ENCODE peak calls at places on chromosomes 2 and 18, in five cellular contexts. T is tibial nerve, D is psoas muscle, Y is upper lobe of right lung, S is adrenal gland. A is an unnamed sample.

GRCh38 chr2:234873828-234874173 is 78.0 kb upstream of the SH3BP4 start:
- DNase-seq in T (no peak), D (peak; percentile 52), Y (no peak), S (no peak), A (no peak)

GRCh38 chr18:58005036-58005435 is 39.0 kb upstream of the NEDD4L start:
- DNase-seq in T (no peak), D (no peak), Y (no peak), S (no peak), A (no peak)

GRCh38 chr2:214107731-214108130 is 303.1 kb upstream of the VWC2L start:
- DNase-seq in T (no peak), D (no peak), Y (no peak), S (no peak), A (no peak)

GRCh38 chr18:79962311-79962710 is 2.1 kb upstream of the HSBP1L1 start:
- DNase-seq in T (no peak), D (no peak), Y (peak; percentile 87), S (no peak), A (no peak)

GRCh38 chr2:184597571-184597980 is 753 bp upstream of the ZNF804A start:
- DNase-seq in T (no peak), D (no peak), Y (no peak), S (no peak), A (no peak)

GRCh38 chr2:180077295-180077906 is 70.3 kb upstream of the CWC22 start:
- DNase-seq in T (no peak), D (no peak), Y (no peak), S (no peak), A (no peak)

GRCh38 chr2:182448371-182448770 is 21.5 kb upstream of the PDE1A start:
- DNase-seq in T (no peak), D (no peak), Y (no peak), S (no peak), A (no peak)

GRCh38 chr2:239159476-239159911 is 241.3 kb downstream of the HDAC4 start:
- DNase-seq in T (no peak), D (peak; percentile 11), Y (peak; percentile 42), S (peak; percentile 14), A (no peak)

GRCh38 chr2:133837441-133838090 is 269.3 kb upstream of the NCKAP5 start:
- DNase-seq in T (no peak), D (no peak), Y (no peak), S (no peak), A (no peak)

GRCh38 chr2:219020604-219021365 is 20.5 kb downstream of the CFAP65 start:
- DNase-seq in T (no peak), D (no peak), Y (no peak), S (no peak), A (no peak)

GRCh38 chr18:36095936-36096519 is 28.7 kb upstream of the RPRD1A start:
- DNase-seq in T (no peak), D (no peak), Y (no peak), S (no peak), A (no peak)

GRCh38 chr2:134491796-134492441 is 226.9 kb downstream of the TMEM163 start:
- DNase-seq in T (no peak), D (no peak), Y (no peak), S (no peak), A (no peak)

GRCh38 chr2:25618676-25619075 is 54.7 kb downstream of the DTNB start:
- DNase-seq in T (no peak), D (no peak), Y (no peak), S (no peak), A (no peak)

GRCh38 chr2:136238552-136239346 is 120.8 kb upstream of the CXCR4 start:
- DNase-seq in T (no peak), D (no peak), Y (no peak), S (no peak), A (peak; percentile 39)

GRCh38 chr18:48859311-48860275 is 91.2 kb downstream of the SMAD7 start:
- DNase-seq in T (no peak), D (peak; percentile 42), Y (peak; percentile 66), S (peak; percentile 79), A (no peak)

GRCh38 chr18:34600118-34600517 is 110.0 kb upstream of the DTNA start:
- DNase-seq in T (no peak), D (no peak), Y (no peak), S (no peak), A (no peak)

GRCh38 chr18:77101410-77102245 is 31.0 kb downstream of the MBP start:
- DNase-seq in T (peak; percentile 75), D (peak; percentile 92), Y (peak; percentile 85), S (peak; percentile 44), A (peak; percentile 23)

GRCh38 chr2:86487062-86487461 is 45.9 kb downstream of the KDM3A start:
- DNase-seq in T (no peak), D (no peak), Y (no peak), S (no peak), A (no peak)

GRCh38 chr18:8984131-8984670 is 118.3 kb upstream of the NDUFV2 start:
- DNase-seq in T (no peak), D (no peak), Y (no peak), S (no peak), A (no peak)

GRCh38 chr18:57691363-57691762 is 69.7 kb upstream of the NARS1 start:
- DNase-seq in T (no peak), D (no peak), Y (no peak), S (no peak), A (no peak)

GRCh38 chr2:109663721-109664120 is 49.6 kb downstream of the SOWAHC start:
- DNase-seq in T (no peak), D (peak; percentile 44), Y (no peak), S (no peak), A (no peak)

GRCh38 chr18:48635806-48636205 is 97.0 kb downstream of the CTIF start:
- DNase-seq in T (no peak), D (no peak), Y (peak; percentile 23), S (no peak), A (no peak)

GRCh38 chr2:81266106-81266505 is 961.6 kb upstream of the LRRTM1 start:
- DNase-seq in T (no peak), D (no peak), Y (no peak), S (no peak), A (no peak)

GRCh38 chr18:48468151-48468550 is 59.0 kb upstream of the ZBTB7C start:
- DNase-seq in T (no peak), D (no peak), Y (no peak), S (no peak), A (no peak)

GRCh38 chr2:208266641-208267335 is 733 bp downstream of the PIKFYVE start:
- DNase-seq in T (no peak), D (no peak), Y (no peak), S (no peak), A (no peak)

GRCh38 chr2:215460682-215461081 is 24.8 kb upstream of the FN1 start:
- DNase-seq in T (no peak), D (no peak), Y (no peak), S (no peak), A (no peak)

GRCh38 chr2:143686585-143687164 is 557.5 kb downstream of the ARHGAP15 start:
- DNase-seq in T (no peak), D (no peak), Y (no peak), S (no peak), A (no peak)

GRCh38 chr2:219049282-219049681 is 8.0 kb upstream of the CFAP65 start:
- DNase-seq in T (no peak), D (no peak), Y (no peak), S (no peak), A (no peak)

GRCh38 chr18:9417081-9417841 is 58.1 kb upstream of the RALBP1 start:
- DNase-seq in T (no peak), D (peak; percentile 39), Y (no peak), S (no peak), A (no peak)

GRCh38 chr2:186641807-186642321 is 52.0 kb upstream of the FAM171B start:
- DNase-seq in T (no peak), D (no peak), Y (no peak), S (peak; percentile 57), A (peak; percentile 17)

DNA sequence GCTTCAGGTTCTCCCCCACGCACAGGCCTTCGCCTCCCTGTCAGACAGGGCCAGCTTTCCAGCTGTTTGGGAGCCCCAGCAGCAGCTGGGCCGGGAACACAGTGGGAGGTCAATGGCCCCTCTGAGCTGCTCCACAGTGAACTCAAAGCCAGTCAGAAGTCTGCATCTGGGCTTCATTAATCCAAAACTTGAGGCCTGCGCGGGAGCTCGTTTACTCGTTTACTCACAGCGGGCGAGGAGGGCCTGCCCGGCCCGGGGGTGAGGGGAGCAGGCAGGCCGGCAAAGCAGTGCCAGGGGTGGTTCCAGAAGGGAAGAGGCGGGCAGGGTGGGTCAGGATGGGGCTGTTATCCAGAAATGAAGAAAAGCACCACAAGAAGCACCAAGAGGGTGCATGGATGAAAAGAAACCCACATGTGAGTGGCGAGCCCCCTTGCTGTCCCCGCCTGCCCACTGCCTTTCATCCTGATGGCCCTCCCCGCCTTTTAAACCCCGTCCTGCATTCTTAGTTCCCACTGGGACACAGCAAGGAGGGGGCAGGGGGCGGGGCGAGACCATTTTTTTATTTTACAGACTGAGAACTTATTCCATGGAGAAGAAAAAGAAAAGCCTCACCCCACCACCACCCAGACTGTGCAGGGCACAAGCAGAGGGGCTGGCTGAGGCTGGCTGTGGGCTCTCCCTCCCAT is 37.0 kb upstream of the SEMA4C start:
- DNase-seq in T (peak; percentile 62), D (peak; percentile 51), Y (no peak), S (no peak), A (no peak)
- H3K4me3 ChIP-seq in T (peak overlapping the region; percentile 43), D (peak overlapping the region; percentile 28), Y (peak overlapping the region; percentile 12), S (no peak overlapping the region), A (no peak overlapping the region)

GRCh38 chr2:157440404-157441071 is 3.4 kb downstream of the CYTIP start:
- DNase-seq in T (no peak), D (no peak), Y (no peak), S (no peak), A (no peak)
- H3K27ac ChIP-seq in T (no peak overlapping the region), D (no peak overlapping the region), Y (peak overlapping the region; percentile 86), S (no peak overlapping the region), A (peak overlapping the region; percentile 84)

GRCh38 chr2:158491072-158491471 is 34.3 kb downstream of the PKP4 start:
- DNase-seq in T (no peak), D (no peak), Y (no peak), S (no peak), A (no peak)

GRCh38 chr2:158488442-158489216 is 31.9 kb downstream of the PKP4 start:
- DNase-seq in T (no peak), D (no peak), Y (no peak), S (no peak), A (no peak)

GRCh38 chr2:158486970-158487325 is 30.2 kb downstream of the PKP4 start:
- DNase-seq in T (no peak), D (no peak), Y (no peak), S (no peak), A (no peak)

GRCh38 chr2:158487419-158487818 is 30.7 kb downstream of the PKP4 start:
- DNase-seq in T (no peak), D (no peak), Y (no peak), S (no peak), A (no peak)

GRCh38 chr2:158489366-158490112 is 32.8 kb downstream of the PKP4 start:
- DNase-seq in T (no peak), D (no peak), Y (no peak), S (no peak), A (no peak)
- H3K4me1 ChIP-seq in T (peaks cover 29% of the 10 kb centered on the region), D (peaks cover 30% of the 10 kb centered on the region), Y (peaks cover 14% of the 10 kb centered on the region), S (no peaks in the 10 kb centered on the region), A (no peaks in the 10 kb centered on the region)

DNA sequence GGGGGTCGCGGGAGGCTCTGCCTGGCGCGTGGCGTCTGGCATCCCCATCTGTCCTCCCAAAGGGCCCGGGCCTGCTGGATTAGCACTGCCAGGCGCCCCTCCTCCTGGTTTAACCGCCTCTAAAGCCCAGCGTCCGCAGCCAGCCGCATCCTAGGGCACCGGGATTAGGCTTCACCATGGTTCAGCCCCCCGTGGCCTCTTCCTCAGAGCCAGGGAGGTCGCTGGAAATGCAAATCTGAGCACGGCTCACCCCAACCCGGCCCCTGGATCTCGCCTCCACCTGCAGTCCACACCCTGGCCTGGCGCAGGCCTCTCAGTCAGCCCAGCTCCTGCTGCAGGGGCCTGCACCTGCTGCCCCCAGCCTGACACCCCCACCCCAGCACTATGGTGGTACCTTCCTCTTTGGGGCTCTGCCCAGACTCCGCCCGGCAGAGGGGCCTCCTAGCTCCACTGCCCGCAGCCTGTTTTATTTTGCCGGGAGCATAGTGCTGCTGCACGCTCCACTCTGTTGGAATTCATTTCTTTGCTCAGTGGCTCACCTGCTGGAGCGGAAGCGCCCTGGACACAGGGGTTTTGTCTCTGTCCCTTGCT is 13.2 kb downstream of the PRELID3A start:
- DNase-seq in T (no peak), D (no peak), Y (no peak), S (no peak), A (no peak)
- H3K4me3 ChIP-seq in T (peak overlapping the region; percentile 64), D (peak overlapping the region; percentile 63), Y (peak overlapping the region; percentile 58), S (no peak overlapping the region), A (no peak overlapping the region)

A was measured in CD8-positive, alpha-beta memory T cell.